ENCODE peak calls at places on chromosomes 11 and 22, in eight cellular contexts. P, G, K, E, W, O, R and U are unnamed samples.

GRCh38 chr11:44997566-44997965 is 46.9 kb upstream of the TP53I11 start:
- DNase-seq in P (no peak), G (no peak), K (no peak), E (no peak), W (no peak), O (no peak), R (no peak), U (no peak)

GRCh38 chr22:20175597-20175900 is 24.7 kb upstream of the CCDC188 start:
- DNase-seq in P (peak), G (no peak), K (no peak), E (no peak), W (no peak), O (no peak), R (no peak), U (peak)

GRCh38 chr11:72091292-72091691 is 10.6 kb downstream of the LRRC51 start:
- DNase-seq in P (peak), G (peak), K (peak), E (peak), W (peak), O (peak), R (peak), U (peak)

GRCh38 chr11:441418-442274 is at the start of gene ANO9:
- DNase-seq in P (no peak), G (no peak), K (peak), E (peak), W (peak), O (peak), R (peak), U (no peak)

GRCh38 chr11:93407777-93408401 is 77.3 kb downstream of the DEUP1 start:
- DNase-seq in P (no peak), G (no peak), K (no peak), E (no peak), W (peak), O (no peak), R (no peak), U (peak)

GRCh38 chr11:20000393-20001134 is 159.7 kb downstream of the DBX1 start:
- DNase-seq in P (no peak), G (no peak), K (no peak), E (no peak), W (no peak), O (no peak), R (no peak), U (no peak)

GRCh38 chr11:65613091-65613928 is 711 bp downstream of the MAP3K11 start:
- DNase-seq in P (no peak), G (no peak), K (peak), E (no peak), W (no peak), O (no peak), R (no peak), U (no peak)

GRCh38 chr11:2312232-2313042 is 10.6 kb downstream of the TSPAN32 start:
- DNase-seq in P (peak), G (peak), K (no peak), E (no peak), W (no peak), O (no peak), R (no peak), U (peak)

GRCh38 chr22:49396817-49397216 is 430.9 kb downstream of the BRD1 start:
- DNase-seq in P (no peak), G (no peak), K (no peak), E (no peak), W (no peak), O (no peak), R (no peak), U (no peak)